ENCODE peak calls at places on chromosomes 1 and 21, in seven cellular contexts. I, Y, G, A, U, Z and W are unnamed samples.
A peak's percentile ranks its signal among the peaks of the same experiment; 100 is the strongest.

GRCh38 chr1:54547601-54548388 is at the start of gene ACOT11:
- DNase-seq in Z (peak; percentile 72), Y (peak; percentile 93), A (no peak), U (no peak), I (no peak), G (peak; percentile 45), W (no peak)

GRCh38 chr1:96842215-96842614 is 120.6 kb downstream of the PTBP2 start:
- DNase-seq in Y (no peak), I (no peak), U (no peak), G (no peak), A (no peak), Z (no peak), W (no peak)

GRCh38 chr21:45379171-45379900 is 25.6 kb upstream of the COL18A1 start:
- DNase-seq in G (no peak), Z (no peak), Y (no peak), A (no peak), I (no peak), U (no peak), W (no peak)

GRCh38 chr21:34881421-34881820 is 167.7 kb downstream of the RUNX1 start:
- DNase-seq in A (no peak), Z (no peak), Y (no peak), U (no peak), G (no peak), I (no peak), W (no peak)

GRCh38 chr1:107529511-107530149 is 388.8 kb downstream of the NTNG1 start:
- DNase-seq in A (peak; percentile 19), Y (peak; percentile 67), G (peak; percentile 57), Z (peak; percentile 64), I (no peak), U (peak; percentile 13), W (peak; percentile 37)

GRCh38 chr1:197285526-197286217 is 17.6 kb downstream of the CRB1 start:
- DNase-seq in I (no peak), A (no peak), G (no peak), Z (no peak), U (no peak), Y (no peak), W (no peak)

GRCh38 chr1:212667223-212668139 is 32.2 kb downstream of the BATF3 start:
- DNase-seq in Y (peak; percentile 92), G (no peak), U (no peak), Z (peak; percentile 42), A (no peak), I (peak; percentile 38), W (no peak)

GRCh38 chr1:143610196-143610595 is 361.6 kb downstream of the FAM72C start:
- DNase-seq in G (no peak), Z (no peak), Y (no peak), U (no peak), I (no peak), A (no peak), W (no peak)

GRCh38 chr1:213538251-213538650 is 449.5 kb upstream of the PROX1 start:
- DNase-seq in Z (no peak), A (no peak), U (no peak), I (no peak), Y (no peak), G (no peak), W (no peak)

GRCh38 chr21:32951041-32951440 is 74.7 kb upstream of the OLIG2 start:
- DNase-seq in Y (no peak), A (no peak), Z (no peak), U (no peak), G (no peak), I (no peak), W (no peak)

GRCh38 chr1:58874757-58875755 is 91.2 kb upstream of the JUN start:
- DNase-seq in Z (peak; percentile 84), U (no peak), Y (peak; percentile 46), A (no peak), I (no peak), G (no peak), W (no peak)

GRCh38 chr1:218439541-218440295 is 94.6 kb downstream of the TGFB2 start:
- DNase-seq in A (no peak), G (no peak), I (no peak), Z (peak; percentile 20), Y (no peak), U (no peak), W (no peak)

GRCh38 chr1:150477733-150478132 is 9.5 kb upstream of the TARS2 start:
- DNase-seq in Y (no peak), Z (no peak), I (no peak), A (no peak), G (no peak), U (no peak), W (no peak)

GRCh38 chr1:46284597-46285564 is 18.5 kb downstream of the LRRC41 start:
- DNase-seq in Y (no peak), G (no peak), I (no peak), A (no peak), Z (no peak), U (no peak), W (no peak)

GRCh38 chr1:210505601-210506564 is 177.2 kb downstream of the HHAT start:
- DNase-seq in Y (no peak), I (no peak), U (no peak), Z (no peak), A (no peak), G (no peak), W (no peak)

GRCh38 chr1:96234299-96234698 is 487.3 kb upstream of the PTBP2 start:
- DNase-seq in U (no peak), Y (no peak), A (no peak), Z (peak; percentile 2), G (no peak), I (no peak), W (no peak)

GRCh38 chr1:19209439-19209989 is 552 bp downstream of the UBR4 start:
- DNase-seq in A (no peak), Y (peak; percentile 36), I (no peak), Z (peak; percentile 58), G (no peak), U (peak; percentile 33), W (no peak)

GRCh38 chr1:179251675-179252074 is 22.2 kb upstream of the ABL2 start:
- DNase-seq in Z (peak; percentile 44), G (no peak), Y (peak; percentile 42), I (no peak), U (no peak), A (no peak), W (no peak)

GRCh38 chr1:50929376-50929958 is 30.6 kb downstream of the FAF1 start:
- DNase-seq in U (no peak), Y (peak; percentile 27), A (no peak), G (no peak), I (no peak), Z (peak; percentile 47), W (no peak)

GRCh38 chr1:22699629-22700028 is 11.0 kb upstream of the EPHB2 start:
- DNase-seq in A (no peak), Y (no peak), U (no peak), Z (no peak), I (no peak), G (no peak), W (no peak)

GRCh38 chr1:158496379-158496778 is 24.4 kb downstream of the OR10R2 start:
- DNase-seq in G (no peak), Z (no peak), I (no peak), Y (no peak), U (no peak), A (no peak), W (no peak)

GRCh38 chr1:10610901-10611600 is 136.3 kb downstream of the PEX14 start:
- DNase-seq in A (no peak), G (no peak), U (no peak), Z (no peak), Y (no peak), I (no peak), W (no peak)

GRCh38 chr1:10606070-10606469 is 131.3 kb downstream of the PEX14 start:
- DNase-seq in A (no peak), I (no peak), Y (no peak), U (no peak), G (no peak), Z (no peak), W (no peak)

GRCh38 chr1:10608690-10609089 is 133.9 kb downstream of the PEX14 start:
- DNase-seq in Z (no peak), A (no peak), I (no peak), G (no peak), Y (no peak), U (no peak), W (no peak)

GRCh38 chr1:10604966-10605365 is 130.2 kb downstream of the PEX14 start:
- DNase-seq in G (no peak), A (no peak), I (no peak), Z (no peak), U (no peak), Y (no peak), W (no peak)

DNA sequence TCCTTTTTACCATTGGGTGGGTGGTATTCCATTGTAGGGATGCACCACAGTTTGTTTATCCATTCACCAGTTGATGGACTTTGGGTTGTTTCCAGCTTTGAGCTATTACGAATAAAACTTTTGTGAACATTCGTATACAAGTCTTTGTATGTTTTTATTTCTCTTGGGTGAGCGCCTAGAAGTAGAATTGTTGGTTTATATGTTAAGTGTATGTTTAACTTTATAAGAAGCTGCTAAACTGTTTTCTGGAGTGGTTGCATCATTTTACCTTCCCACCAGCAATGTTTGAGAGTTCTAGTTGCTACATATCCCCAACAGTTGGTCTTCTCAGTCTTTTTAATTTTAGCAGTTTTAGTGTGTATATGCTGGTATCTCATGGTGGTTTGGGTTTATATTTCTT is 132.5 kb downstream of the PEX14 start:
- DNase-seq in U (no peak), G (no peak), A (no peak), Z (no peak), Y (no peak), I (no peak), W (no peak)
- TF ChIP-seq TAF1 in U (no peak), G (no peak), A (no peak), Z (no peak), Y (no peak), I (no peak), W (no peak)

GRCh38 chr21:39471598-39471997 is 19.8 kb downstream of the SH3BGR start:
- DNase-seq in Y (no peak), I (no peak), A (no peak), U (no peak), Z (no peak), G (no peak), W (no peak)
- TF ChIP-seq TAF1 in Y (no peak), I (no peak), A (no peak), U (no peak), Z (no peak), G (no peak), W (no peak)

GRCh38 chr1:43067856-43068751 is 104.0 kb downstream of the EBNA1BP2 start:
- DNase-seq in U (peak; percentile 38), I (peak; percentile 68), Z (no peak), Y (peak; percentile 84), G (no peak), A (no peak), W (no peak)
- TF ChIP-seq TAF1 in U (no peak), I (no peak), Z (no peak), Y (no peak), G (no peak), A (no peak), W (no peak)

GRCh38 chr21:36427502-36427901 is 42.3 kb downstream of the CHAF1B start:
- DNase-seq in I (no peak), Y (no peak), G (no peak), U (no peak), Z (no peak), A (no peak), W (no peak)

GRCh38 chr21:36429672-36430546 is 44.7 kb downstream of the CHAF1B start:
- DNase-seq in U (peak; percentile 74), I (no peak), A (peak; percentile 59), Z (peak; percentile 69), Y (peak; percentile 65), G (peak; percentile 91), W (peak; percentile 74)

GRCh38 chr21:36431252-36431651 is 46.1 kb downstream of the CHAF1B start:
- DNase-seq in I (no peak), U (no peak), A (no peak), Z (no peak), G (no peak), Y (no peak), W (no peak)

GRCh38 chr21:36430841-36431240 is 45.6 kb downstream of the CHAF1B start:
- DNase-seq in A (no peak), U (no peak), Y (no peak), G (no peak), I (no peak), Z (no peak), W (no peak)

GRCh38 chr21:36428789-36429671 is 43.8 kb downstream of the CHAF1B start:
- DNase-seq in Z (no peak), G (no peak), I (no peak), U (no peak), A (no peak), Y (no peak), W (no peak)
- TF ChIP-seq TAF1 in Z (no peak), G (no peak), I (no peak), U (no peak), A (no peak), Y (no peak), W (no peak)